ENCODE peak calls at places on chromosomes 12 and 14, in seven cellular contexts. S is uterus; P is Caki2; M is LoVo; X is CD8-positive, alpha-beta T cell; O is naive B cell; B is lung microvascular endothelial cell. N is an unnamed sample.

GRCh38 chr12:64680235-64680634 is 69.9 kb downstream of the RASSF3 start:
- DNase-seq in S (no peak), P (peak), M (peak), X (no peak), O (no peak), B (no peak), N (no peak)

GRCh38 chr12:110039085-110039807 is 9.1 kb downstream of the C12orf76 start:
- DNase-seq in S (no peak), P (peak), M (peak), X (peak), O (no peak), B (peak), N (peak)

GRCh38 chr14:32050839-32051238 is 26.3 kb upstream of the ARHGAP5 start:
- DNase-seq in S (no peak), P (no peak), M (no peak), X (no peak), O (no peak), B (no peak), N (no peak)

GRCh38 chr12:12167847-12168246 is 97.1 kb downstream of the BCL2L14 start:
- DNase-seq in S (no peak), P (no peak), M (no peak), X (no peak), O (no peak), B (no peak), N (no peak)

GRCh38 chr12:67415473-67415872 is 146.3 kb downstream of the CAND1 start:
- DNase-seq in S (no peak), P (peak), M (no peak), X (no peak), O (no peak), B (peak), N (no peak)

GRCh38 chr14:76136476-76137160 is 15.1 kb upstream of the GPATCH2L start:
- DNase-seq in S (no peak), P (no peak), M (no peak), X (no peak), O (no peak), B (no peak), N (no peak)

GRCh38 chr12:38921025-38921677 is 15.8 kb upstream of the CPNE8 start:
- DNase-seq in S (no peak), P (peak), M (peak), X (no peak), O (no peak), B (peak), N (peak)

GRCh38 chr12:53076461-53076860 is 2.7 kb downstream of the SPRYD3 start:
- DNase-seq in S (no peak), P (no peak), M (no peak), X (no peak), O (no peak), B (no peak), N (no peak)

GRCh38 chr14:106506901-106507305 is 980.5 kb downstream of the TMEM121 start:
- DNase-seq in S (no peak), P (no peak), M (no peak), X (peak), O (no peak), B (no peak), N (no peak)

GRCh38 chr12:60977966-60978365 is 1282.2 kb upstream of the USP15 start:
- DNase-seq in S (no peak), P (no peak), M (peak), X (no peak), O (no peak), B (no peak), N (no peak)

GRCh38 chr12:103858953-103859601 is 18.0 kb upstream of the NT5DC3 start:
- DNase-seq in S (peak), P (peak), M (peak), X (no peak), O (no peak), B (peak), N (peak)

GRCh38 chr12:122026706-122027328 is 5.1 kb downstream of the BCL7A start:
- DNase-seq in S (no peak), P (no peak), M (no peak), X (peak), O (peak), B (no peak), N (no peak)

GRCh38 chr14:77691259-77691658 is 16.6 kb downstream of the ALKBH1 start:
- DNase-seq in S (no peak), P (no peak), M (no peak), X (no peak), O (no peak), B (peak), N (no peak)

GRCh38 chr12:88909510-88909909 is 329.2 kb upstream of the KITLG start:
- DNase-seq in S (no peak), P (no peak), M (no peak), X (no peak), O (no peak), B (no peak), N (no peak)

GRCh38 chr14:56555921-56556570 is 23.6 kb upstream of the TMEM260 start:
- DNase-seq in S (no peak), P (peak), M (peak), X (no peak), O (no peak), B (peak), N (peak)

GRCh38 chr12:79326225-79326624 is 364.5 kb downstream of the PAWR start:
- DNase-seq in S (no peak), P (no peak), M (no peak), X (no peak), O (no peak), B (no peak), N (no peak)

GRCh38 chr14:83483063-83483462 is 1949.4 kb upstream of the SEL1L start:
- DNase-seq in S (no peak), P (no peak), M (no peak), X (no peak), O (no peak), B (no peak), N (no peak)

GRCh38 chr14:76696361-76696760 is 64.9 kb upstream of the VASH1 start:
- DNase-seq in S (no peak), P (no peak), M (no peak), X (no peak), O (no peak), B (no peak), N (no peak)

GRCh38 chr14:67964391-67964812 is 144.8 kb downstream of the RAD51B start:
- DNase-seq in S (no peak), P (no peak), M (peak), X (no peak), O (no peak), B (no peak), N (no peak)

GRCh38 chr14:51884086-51884927 is 23.9 kb downstream of the GNG2 start:
- DNase-seq in S (no peak), P (peak), M (no peak), X (no peak), O (no peak), B (peak), N (peak)

N was measured in endothelial cell of umbilical vein.